ENCODE peak calls at places on chromosomes 4 and X, in five cellular contexts. N, A, J, M and L are unnamed samples.

GRCh38 chr4:181525641-181526040 is 717.6 kb upstream of the TENM3 start:
- DNase-seq in A (no peak), M (no peak), J (peak), N (no peak), L (no peak)

GRCh38 chrX:7088968-7089615 is 58.4 kb upstream of the STS start:
- DNase-seq in M (no peak), J (peak), A (no peak), N (no peak), L (no peak)

GRCh38 chr4:137775701-137776100 is 243.4 kb upstream of the PCDH18 start:
- DNase-seq in M (no peak), J (no peak), N (no peak), A (no peak), L (no peak)

GRCh38 chr4:182859730-182860129 is 57.5 kb downstream of the DCTD start:
- DNase-seq in M (no peak), J (no peak), A (no peak), N (no peak), L (no peak)

GRCh38 chr4:182339246-182339645 is 96.0 kb downstream of the TENM3 start:
- DNase-seq in M (no peak), A (no peak), J (no peak), N (no peak), L (no peak)

GRCh38 chr4:23068756-23069155 is 376.0 kb downstream of the GBA3 start:
- DNase-seq in N (no peak), M (no peak), J (no peak), A (no peak), L (no peak)

GRCh38 chr4:26141916-26142638 is 178.7 kb upstream of the RBPJ start:
- DNase-seq in N (no peak), J (no peak), M (peak), A (no peak), L (no peak)

GRCh38 chr4:86442881-86443280 is 83.0 kb upstream of the MAPK10 start:
- DNase-seq in N (no peak), J (no peak), A (no peak), M (no peak), L (no peak)

GRCh38 chrX:27086221-27086620 is 376.9 kb downstream of the PPP4R3C start:
- DNase-seq in M (no peak), N (no peak), A (no peak), J (peak), L (no peak)

GRCh38 chr4:180947421-180947820 is 1295.8 kb upstream of the TENM3 start:
- DNase-seq in M (no peak), J (no peak), A (no peak), N (no peak), L (no peak)

GRCh38 chr4:26613242-26613641 is 29.4 kb downstream of the TBC1D19 start:
- DNase-seq in A (no peak), M (no peak), J (no peak), N (no peak), L (no peak)

GRCh38 chrX:49230500-49231232 is 2.5 kb downstream of the CACNA1F start:
- DNase-seq in N (peak), A (no peak), M (no peak), J (peak), L (no peak)

GRCh38 chr4:25440478-25441030 is 63.5 kb downstream of the ANAPC4 start:
- DNase-seq in M (peak), N (no peak), J (no peak), A (no peak), L (no peak)

GRCh38 chr4:112410364-112410763 is 105.6 kb downstream of the NEUROG2 start:
- DNase-seq in A (no peak), N (no peak), J (peak), M (no peak), L (no peak)

GRCh38 chr4:147201016-147201415 is 255.4 kb upstream of the TTC29 start:
- DNase-seq in N (no peak), J (no peak), M (no peak), A (no peak), L (no peak)

GRCh38 chr4:108144451-108144850 is 24.3 kb downstream of the LEF1 start:
- DNase-seq in J (no peak), A (no peak), M (no peak), N (no peak), L (no peak)

GRCh38 chr4:6275898-6276563 is 6.4 kb downstream of the WFS1 start:
- DNase-seq in M (no peak), A (no peak), J (no peak), N (no peak), L (no peak)

GRCh38 chr4:38669233-38669632 is 5.2 kb downstream of the KLF3 start:
- DNase-seq in N (no peak), M (no peak), J (no peak), A (no peak), L (no peak)

GRCh38 chr4:158578476-158578875 is 56.8 kb downstream of the RXFP1 start:
- DNase-seq in M (no peak), N (peak), A (no peak), J (no peak), L (no peak)